ENCODE peak calls at places on chromosomes 7 and 10, in six cellular contexts. E, A, U, S, T and D are unnamed samples.
A peak's percentile ranks its signal among the peaks of the same experiment; 100 is the strongest.

GRCh38 chr10:48612241-48612943 is 7.5 kb upstream of the ARHGAP22 start:
- DNase-seq in E (no peak), A (no peak), U (peak; percentile 57), S (no peak), T (no peak), D (no peak)

GRCh38 chr10:43407148-43407575 is 1.8 kb downstream of the HNRNPF start:
- DNase-seq in E (peak; percentile 81), A (peak; percentile 80), U (peak; percentile 22), S (peak; percentile 72), T (peak; percentile 44), D (peak; percentile 83)

GRCh38 chr10:3409928-3410327 is 237.3 kb upstream of the PITRM1 start:
- DNase-seq in E (no peak), A (no peak), U (no peak), S (no peak), T (no peak), D (no peak)

GRCh38 chr10:129500617-129501339 is 33.7 kb downstream of the MGMT start:
- DNase-seq in E (no peak), A (peak; percentile 47), U (no peak), S (no peak), T (no peak), D (no peak)

GRCh38 chr7:123749537-123749857 is 694 bp upstream of the WASL start:
- DNase-seq in E (no peak), A (peak; percentile 66), U (peak; percentile 52), S (no peak), T (peak; percentile 79), D (no peak)

GRCh38 chr7:127578036-127578684 is 7.2 kb downstream of the GCC1 start:
- DNase-seq in E (no peak), A (no peak), U (no peak), S (peak; percentile 61), T (no peak), D (peak; percentile 50)

GRCh38 chr10:3538850-3539531 is 246.0 kb downstream of the KLF6 start:
- DNase-seq in E (no peak), A (peak; percentile 81), U (peak; percentile 100), S (no peak), T (peak; percentile 68), D (no peak)

GRCh38 chr7:150978136-150978789 is at the start of gene KCNH2:
- DNase-seq in E (peak; percentile 99), A (peak; percentile 73), U (no peak), S (peak; percentile 99), T (no peak), D (peak; percentile 85)

DNA sequence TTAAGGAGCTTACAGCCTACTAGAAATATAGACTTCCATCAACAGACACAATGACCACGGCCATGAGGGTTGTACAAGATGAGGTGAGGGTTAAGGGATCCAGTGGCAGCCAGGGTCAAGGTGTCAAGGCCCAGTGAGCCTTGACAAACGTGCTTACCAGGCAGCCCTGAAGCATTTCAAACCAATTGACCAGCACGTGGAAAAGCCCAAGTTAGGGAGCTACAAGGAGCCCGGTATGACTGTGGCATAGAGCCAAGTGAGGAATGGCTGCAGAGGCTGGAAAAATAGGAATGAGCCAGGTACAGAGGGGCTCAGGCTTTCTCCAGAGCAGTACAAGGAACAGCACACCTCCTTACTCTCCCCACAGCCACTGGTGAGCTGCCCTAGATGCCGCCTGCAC is 12.7 kb downstream of the AFAP1L2 start:
- DNase-seq in E (no peak), A (no peak), U (no peak), S (no peak), T (no peak), D (no peak)
- H3K79me2 ChIP-seq in E (no peaks in the 10 kb centered on the region), A (no peaks in the 10 kb centered on the region), U (no peaks in the 10 kb centered on the region), S (no peaks in the 10 kb centered on the region), T (peaks cover 86% of the 10 kb centered on the region), D (no peaks in the 10 kb centered on the region)

GRCh38 chr7:27920281-27920946 is 180.5 kb downstream of the TAX1BP1 start:
- DNase-seq in E (no peak), A (no peak), U (no peak), S (no peak), T (no peak), D (no peak)
- H3K79me2 ChIP-seq in E (no peaks in the 10 kb centered on the region), A (no peaks in the 10 kb centered on the region), U (no peaks in the 10 kb centered on the region), S (no peaks in the 10 kb centered on the region), T (no peaks in the 10 kb centered on the region), D (no peaks in the 10 kb centered on the region)

GRCh38 chr10:15712903-15713302 is 6.8 kb downstream of the ITGA8 start:
- DNase-seq in E (no peak), A (no peak), U (no peak), S (no peak), T (no peak), D (no peak)
- H3K79me2 ChIP-seq in E (no peaks in the 10 kb centered on the region), A (no peaks in the 10 kb centered on the region), U (no peaks in the 10 kb centered on the region), S (no peaks in the 10 kb centered on the region), T (no peaks in the 10 kb centered on the region), D (no peaks in the 10 kb centered on the region)

DNA sequence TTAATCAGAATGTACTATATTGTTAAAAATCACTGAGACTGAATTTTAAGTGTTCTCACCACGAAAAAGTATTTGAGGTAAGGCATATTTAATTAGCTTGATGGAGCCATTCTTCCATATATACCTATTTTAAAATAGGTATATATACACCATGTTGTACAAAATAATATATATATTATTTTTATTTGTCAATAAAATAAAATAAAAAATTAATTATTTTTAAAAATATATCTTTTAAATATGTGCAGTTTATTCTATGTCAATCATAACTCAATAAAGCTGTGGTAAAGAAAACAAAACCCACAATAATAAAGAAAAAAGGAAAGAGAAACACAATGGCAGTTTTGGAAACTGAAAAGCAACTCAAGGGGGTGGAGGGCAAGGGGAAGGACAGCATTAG is 33.6 kb upstream of the TFEC start:
- DNase-seq in E (no peak), A (no peak), U (no peak), S (no peak), T (no peak), D (no peak)
- H3K79me2 ChIP-seq in E (no peaks in the 10 kb centered on the region), A (no peaks in the 10 kb centered on the region), U (no peaks in the 10 kb centered on the region), S (no peaks in the 10 kb centered on the region), T (no peaks in the 10 kb centered on the region), D (no peaks in the 10 kb centered on the region)

GRCh38 chr7:139095194-139095659 is 14.3 kb downstream of the ZC3HAV1 start:
- DNase-seq in E (peak; percentile 16), A (no peak), U (no peak), S (no peak), T (no peak), D (no peak)

GRCh38 chr7:139092090-139092796 is 17.3 kb downstream of the ZC3HAV1 start:
- DNase-seq in E (peak; percentile 8), A (no peak), U (no peak), S (no peak), T (no peak), D (no peak)

GRCh38 chr7:139094596-139094995 is 14.9 kb downstream of the ZC3HAV1 start:
- DNase-seq in E (peak; percentile 20), A (no peak), U (no peak), S (no peak), T (no peak), D (no peak)

GRCh38 chr7:139091677-139091996 is 17.9 kb downstream of the ZC3HAV1 start:
- DNase-seq in E (peak; percentile 21), A (no peak), U (no peak), S (no peak), T (no peak), D (no peak)

GRCh38 chr7:139094030-139094429 is 15.5 kb downstream of the ZC3HAV1 start:
- DNase-seq in E (no peak), A (no peak), U (no peak), S (no peak), T (no peak), D (no peak)
- H3K79me2 ChIP-seq in E (peaks cover 70% of the 10 kb centered on the region), A (peaks cover 68% of the 10 kb centered on the region), U (no peaks in the 10 kb centered on the region), S (peaks cover 18% of the 10 kb centered on the region), T (peaks cover 83% of the 10 kb centered on the region), D (peaks cover 89% of the 10 kb centered on the region)

GRCh38 chr10:103657061-103657591 is 163.6 kb downstream of the NEURL1 start:
- DNase-seq in E (no peak), A (no peak), U (no peak), S (no peak), T (peak; percentile 20), D (no peak)

GRCh38 chr10:103651783-103652476 is 158.4 kb downstream of the NEURL1 start:
- DNase-seq in E (no peak), A (no peak), U (no peak), S (no peak), T (no peak), D (no peak)

GRCh38 chr10:103654925-103655324 is 161.4 kb downstream of the NEURL1 start:
- DNase-seq in E (no peak), A (no peak), U (no peak), S (no peak), T (no peak), D (no peak)

GRCh38 chr10:103652599-103653281 is 159.2 kb downstream of the NEURL1 start:
- DNase-seq in E (no peak), A (no peak), U (no peak), S (no peak), T (no peak), D (no peak)

DNA sequence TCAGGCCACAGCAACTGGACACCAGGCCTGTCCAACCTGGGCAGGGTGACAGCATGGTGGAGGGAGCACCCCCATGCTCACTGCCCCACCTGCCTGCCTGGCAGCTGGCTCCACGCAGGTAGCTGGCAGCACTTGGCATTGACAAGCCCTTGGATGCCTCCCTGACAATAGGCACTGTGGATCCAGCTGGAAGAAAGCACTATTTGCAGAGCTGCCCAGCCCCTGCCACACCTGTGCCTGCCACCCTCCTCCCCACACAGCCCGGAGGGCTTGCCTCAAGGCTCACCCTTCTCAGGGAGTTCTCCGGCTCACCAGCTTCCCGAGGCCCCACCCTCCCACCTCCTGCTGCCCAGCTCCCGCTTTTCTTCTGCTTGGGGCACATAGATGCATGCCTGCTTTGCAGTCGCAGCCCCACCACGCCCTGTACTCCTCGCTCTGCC is 160.1 kb downstream of the NEURL1 start:
- DNase-seq in E (no peak), A (no peak), U (no peak), S (no peak), T (no peak), D (no peak)
- H3K79me2 ChIP-seq in E (no peaks in the 10 kb centered on the region), A (peaks cover 39% of the 10 kb centered on the region), U (peaks cover 54% of the 10 kb centered on the region), S (no peaks in the 10 kb centered on the region), T (peaks cover 90% of the 10 kb centered on the region), D (no peaks in the 10 kb centered on the region)

GRCh38 chr10:17190602-17191001 is 10.9 kb downstream of the TRDMT1 start:
- DNase-seq in E (no peak), A (no peak), U (no peak), S (no peak), T (no peak), D (no peak)

GRCh38 chr10:17199351-17199804 is 2.1 kb downstream of the TRDMT1 start:
- DNase-seq in E (no peak), A (no peak), U (peak; percentile 60), S (peak; percentile 39), T (peak; percentile 39), D (no peak)

GRCh38 chr10:17196573-17196972 is 4.9 kb downstream of the TRDMT1 start:
- DNase-seq in E (peak; percentile 31), A (no peak), U (no peak), S (no peak), T (no peak), D (no peak)

GRCh38 chr10:17196045-17196444 is 5.4 kb downstream of the TRDMT1 start:
- DNase-seq in E (no peak), A (no peak), U (no peak), S (no peak), T (no peak), D (no peak)

DNA sequence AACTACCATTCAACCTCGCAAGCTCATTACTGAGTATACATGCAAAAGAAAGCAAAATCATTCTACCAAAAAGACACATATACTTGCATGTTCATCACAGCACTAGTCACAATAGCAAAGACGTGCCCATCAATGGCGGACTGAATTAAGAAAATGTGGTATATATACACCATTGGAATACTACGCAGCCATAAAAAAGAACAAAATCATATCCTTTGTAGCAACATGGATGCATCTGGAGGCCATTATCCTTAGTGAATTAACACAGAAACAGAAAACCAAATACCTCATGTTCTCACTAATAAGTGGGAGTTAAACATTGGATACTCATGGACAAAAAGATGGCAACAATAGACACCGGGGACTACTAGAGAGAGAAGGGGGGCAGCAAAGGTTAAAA is 6.4 kb downstream of the TRDMT1 start:
- DNase-seq in E (no peak), A (no peak), U (no peak), S (no peak), T (no peak), D (no peak)
- H3K79me2 ChIP-seq in E (peaks cover 17% of the 10 kb centered on the region), A (peaks cover 16% of the 10 kb centered on the region), U (peaks cover 26% of the 10 kb centered on the region), S (peaks cover 42% of the 10 kb centered on the region), T (peaks cover 12% of the 10 kb centered on the region), D (no peaks in the 10 kb centered on the region)